ENCODE peak calls at places on chromosome 1, in four cellular contexts. J, A, F and T are unnamed samples.

GRCh38 chr1:225998560-225999226 is 450 bp downstream of the SDE2 start:
- DNase-seq in F (no peak), J (no peak), A (no peak), T (no peak)

GRCh38 chr1:232880354-232880753 is 70.1 kb upstream of the NTPCR start:
- DNase-seq in J (peak), F (peak), A (peak), T (no peak)

GRCh38 chr1:16244650-16245285 is 7.8 kb upstream of the CPLANE2 start:
- DNase-seq in F (no peak), A (no peak), J (no peak), T (no peak)

GRCh38 chr1:98410082-98410481 is 251.4 kb upstream of the SNX7 start:
- DNase-seq in F (no peak), A (no peak), J (no peak), T (no peak)

GRCh38 chr1:154567386-154568164 is at the start of gene CHRNB2:
- DNase-seq in A (no peak), J (peak), F (peak), T (no peak)

GRCh38 chr1:182054698-182055326 is 6.7 kb downstream of the ZNF648 start:
- DNase-seq in F (peak), J (peak), A (peak), T (no peak)

GRCh38 chr1:152109231-152109997 is 5.8 kb downstream of the TCHH start:
- DNase-seq in A (no peak), J (no peak), F (no peak), T (no peak)

GRCh38 chr1:67339623-67340343 is 32.1 kb downstream of the IL12RB2 start:
- DNase-seq in J (no peak), F (no peak), A (no peak), T (peak)

GRCh38 chr1:21839337-21840037 is 27.4 kb downstream of the LDLRAD2 start:
- DNase-seq in J (no peak), F (no peak), A (no peak), T (no peak)

GRCh38 chr1:68339505-68339904 is 107.2 kb upstream of the WLS start:
- DNase-seq in A (no peak), F (no peak), J (no peak), T (no peak)

GRCh38 chr1:41240806-41241747 is 1.0 kb downstream of the SCMH1 start:
- DNase-seq in F (peak), A (no peak), J (peak), T (peak)

GRCh38 chr1:55958498-55958897 is 620.9 kb downstream of the PLPP3 start:
- DNase-seq in F (no peak), A (no peak), J (no peak), T (no peak)

DNA sequence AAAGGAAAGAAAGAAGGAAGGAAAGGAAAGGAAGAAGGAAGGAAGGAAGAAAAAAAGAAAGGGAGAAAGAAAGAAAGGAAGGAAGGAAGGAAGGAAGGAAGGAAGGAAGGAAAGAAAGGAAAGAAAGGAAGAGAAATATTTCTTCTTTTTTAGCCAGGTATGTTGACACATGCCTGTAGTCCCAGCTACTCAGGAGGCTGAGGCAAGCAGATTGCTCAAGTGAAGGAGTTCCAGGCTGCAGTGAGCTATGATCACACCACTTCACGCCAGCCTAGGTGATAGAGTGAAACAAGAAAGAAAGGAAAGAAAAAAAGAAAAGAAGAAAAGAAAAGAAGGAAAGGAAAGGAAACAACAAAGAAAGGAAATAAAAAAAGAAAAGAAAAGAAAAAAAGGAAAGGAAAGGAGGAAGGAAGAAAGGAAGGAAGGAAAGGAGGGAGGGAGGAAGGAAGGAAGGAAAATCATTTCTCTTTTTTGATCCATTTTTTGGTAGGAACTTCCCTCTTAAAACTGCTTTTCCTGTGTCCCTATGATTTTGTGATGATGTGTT is 5.8 kb upstream of the ZMYM1 start:
- DNase-seq in A (no peak), J (no peak), F (no peak), T (no peak)
- H2AFZ ChIP-seq in A (no peak), J (no peak), F (no peak), T (no peak)

GRCh38 chr1:159250817-159251216 is 46.1 kb downstream of the ACKR1 start:
- DNase-seq in F (no peak), A (no peak), J (no peak), T (no peak)
- TF ChIP-seq CTCF in F (no peak), A (no peak), J (no peak), T (no peak)

DNA sequence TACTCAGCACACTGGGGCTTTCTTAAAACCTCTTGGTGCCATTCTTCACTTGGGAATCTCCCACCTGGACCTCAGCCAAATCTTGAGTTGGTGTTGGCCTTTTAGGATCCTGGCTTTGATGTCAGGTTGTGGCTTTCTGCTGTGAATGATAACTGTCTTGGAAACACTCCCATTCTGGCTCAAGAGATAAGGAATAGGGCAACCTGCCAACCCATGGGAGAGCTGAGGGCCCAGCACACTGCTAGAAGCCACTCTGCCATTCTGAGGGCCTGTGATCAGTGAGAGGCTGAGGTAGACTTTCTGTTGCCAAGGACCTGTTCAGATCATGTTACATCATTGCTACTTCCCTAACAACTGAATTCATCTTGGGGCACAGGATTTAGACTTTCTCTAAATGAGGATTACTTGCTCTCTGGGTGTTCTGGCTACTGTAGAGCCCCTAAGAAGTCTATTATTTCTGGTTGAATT is 45.8 kb downstream of the TTC39A start:
- DNase-seq in F (no peak), A (peak), J (peak), T (no peak)
- H3K4me2 ChIP-seq in F (no peak), A (no peak), J (peak), T (no peak)

DNA sequence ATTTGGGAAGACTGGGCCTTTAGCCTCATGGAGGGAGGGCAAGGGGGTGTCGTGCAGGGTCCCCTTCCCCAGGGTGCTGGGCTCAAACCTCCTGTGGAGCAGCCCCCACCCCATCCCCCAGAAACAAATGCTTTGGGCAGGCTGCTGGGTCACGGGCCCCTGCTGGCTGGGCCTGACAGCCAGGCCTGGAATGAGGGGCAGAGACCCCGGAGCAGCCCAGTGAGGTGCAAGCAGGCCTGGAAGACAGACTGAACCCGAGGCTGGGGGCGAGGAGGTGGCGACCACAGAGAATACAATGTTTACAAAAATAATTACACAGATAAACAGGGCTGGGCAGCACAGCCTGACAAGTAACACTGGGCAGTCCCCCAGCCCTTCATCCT is 5.3 kb downstream of the CCDC24 start:
- DNase-seq in F (no peak), A (no peak), J (no peak), T (no peak)
- H2AFZ ChIP-seq in F (no peak), A (no peak), J (no peak), T (no peak)

DNA sequence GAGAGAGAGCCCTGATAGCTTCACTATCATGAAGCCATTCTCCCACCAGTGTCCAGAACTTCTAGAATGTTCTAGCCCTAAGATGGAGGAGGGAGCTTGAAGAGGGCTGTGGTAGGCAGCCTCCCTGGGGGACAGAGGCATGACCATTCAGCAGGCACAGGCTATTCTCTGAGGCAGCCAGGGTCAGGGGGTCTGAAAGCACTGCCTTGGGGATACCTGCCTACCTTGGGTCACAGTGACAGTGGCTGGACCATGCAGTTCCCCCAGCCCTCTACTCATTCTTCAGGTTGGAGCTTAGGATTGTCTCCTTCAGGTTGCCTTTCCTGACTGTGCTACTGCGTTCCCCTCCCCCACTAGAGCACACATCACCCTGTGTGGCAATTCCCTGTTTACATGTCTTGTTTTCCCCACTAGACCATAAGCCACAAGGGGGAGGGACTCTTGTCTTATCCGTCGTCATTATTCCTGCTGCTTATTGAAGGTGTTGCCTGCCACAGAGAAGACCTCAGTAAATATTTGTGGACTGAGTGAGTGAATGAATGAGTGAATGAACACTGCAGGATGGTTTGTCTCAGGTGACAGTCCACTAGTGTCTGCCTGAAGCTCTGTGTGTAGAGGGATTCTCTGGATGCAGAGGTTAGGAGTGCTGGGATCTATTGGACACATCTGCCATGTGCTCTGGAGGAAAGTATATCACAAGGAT is 5.2 kb downstream of the ZDHHC18 start:
- DNase-seq in J (no peak), F (no peak), A (no peak), T (no peak)
- TF ChIP-seq CTCF in J (no peak), F (no peak), A (no peak), T (no peak)

DNA sequence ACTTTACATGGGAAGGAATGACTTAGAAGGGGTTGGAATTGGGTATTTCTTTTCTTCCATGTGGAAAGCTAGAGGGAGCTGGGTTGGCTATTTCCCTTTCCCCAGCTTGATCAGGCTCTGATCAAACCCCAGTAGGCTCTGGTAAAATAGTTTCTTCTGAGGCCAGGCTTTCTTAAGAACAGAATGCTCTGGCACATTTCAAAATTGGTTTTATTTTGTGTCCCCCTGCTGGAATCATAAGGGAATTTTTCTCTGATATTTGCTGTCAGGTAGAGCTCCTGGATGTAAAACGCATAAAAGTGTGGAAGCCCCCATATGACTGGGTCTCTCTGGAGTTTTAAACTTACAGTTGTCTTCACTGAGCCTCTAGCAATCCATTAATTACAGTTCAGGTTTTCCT is 17.1 kb upstream of the APOBEC4 start:
- DNase-seq in J (no peak), A (no peak), F (no peak), T (no peak)
- H3K4me2 ChIP-seq in J (no peak), A (no peak), F (no peak), T (no peak)

GRCh38 chr1:183262628-183263220 is 76.7 kb downstream of the LAMC2 start:
- DNase-seq in F (no peak), A (no peak), J (no peak), T (no peak)
- H2AFZ ChIP-seq in F (no peak), A (no peak), J (no peak), T (no peak)

GRCh38 chr1:53949023-53949611 is 3.0 kb downstream of the LRRC42 start:
- DNase-seq in J (peak), A (no peak), F (peak), T (no peak)
- TF ChIP-seq CTCF in J (peak), A (peak), F (peak), T (peak)

GRCh38 chr1:81584398-81584797 is 216.3 kb upstream of the ADGRL2 start:
- DNase-seq in F (no peak), A (no peak), J (no peak), T (no peak)

GRCh38 chr1:81590171-81590570 is 210.6 kb upstream of the ADGRL2 start:
- DNase-seq in F (no peak), A (no peak), J (no peak), T (no peak)

GRCh38 chr1:81585371-81585770 is 215.4 kb upstream of the ADGRL2 start:
- DNase-seq in F (no peak), J (no peak), A (no peak), T (no peak)

GRCh38 chr1:81592263-81592662 is 208.5 kb upstream of the ADGRL2 start:
- DNase-seq in F (no peak), J (no peak), A (no peak), T (no peak)

DNA sequence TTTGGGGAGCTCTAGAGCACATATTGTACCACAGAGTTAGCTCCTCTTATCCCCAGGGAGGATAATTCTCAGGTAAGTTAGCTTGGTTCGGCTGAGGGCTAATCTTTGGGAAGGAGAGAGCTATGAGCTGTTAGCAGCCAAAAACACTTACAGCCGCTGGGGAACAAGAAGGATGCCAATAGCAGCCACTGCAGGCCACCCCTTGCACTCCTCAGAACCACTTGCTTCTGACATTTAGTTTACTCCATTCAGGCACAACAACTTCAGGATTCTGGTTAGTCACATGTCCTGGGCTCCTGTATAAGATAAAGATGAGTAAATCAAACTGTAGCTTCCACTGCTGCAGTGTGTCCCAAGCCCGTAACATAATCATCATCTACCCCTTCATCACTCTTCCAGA is 212.6 kb upstream of the ADGRL2 start:
- DNase-seq in J (no peak), F (no peak), A (no peak), T (no peak)
- H3K4me2 ChIP-seq in J (no peak), F (no peak), A (no peak), T (no peak)

GRCh38 chr1:202268817-202269216 is 72.9 kb downstream of the UBE2T start:
- DNase-seq in A (no peak), F (no peak), J (no peak), T (no peak)

GRCh38 chr1:202266061-202266765 is 72.6 kb downstream of the LGR6 start:
- DNase-seq in F (no peak), A (no peak), J (no peak), T (no peak)

GRCh38 chr1:202268032-202268431 is 73.7 kb downstream of the UBE2T start:
- DNase-seq in F (no peak), J (no peak), A (no peak), T (no peak)

GRCh38 chr1:202263628-202264027 is 70.0 kb downstream of the LGR6 start:
- DNase-seq in J (no peak), F (no peak), A (no peak), T (no peak)

DNA sequence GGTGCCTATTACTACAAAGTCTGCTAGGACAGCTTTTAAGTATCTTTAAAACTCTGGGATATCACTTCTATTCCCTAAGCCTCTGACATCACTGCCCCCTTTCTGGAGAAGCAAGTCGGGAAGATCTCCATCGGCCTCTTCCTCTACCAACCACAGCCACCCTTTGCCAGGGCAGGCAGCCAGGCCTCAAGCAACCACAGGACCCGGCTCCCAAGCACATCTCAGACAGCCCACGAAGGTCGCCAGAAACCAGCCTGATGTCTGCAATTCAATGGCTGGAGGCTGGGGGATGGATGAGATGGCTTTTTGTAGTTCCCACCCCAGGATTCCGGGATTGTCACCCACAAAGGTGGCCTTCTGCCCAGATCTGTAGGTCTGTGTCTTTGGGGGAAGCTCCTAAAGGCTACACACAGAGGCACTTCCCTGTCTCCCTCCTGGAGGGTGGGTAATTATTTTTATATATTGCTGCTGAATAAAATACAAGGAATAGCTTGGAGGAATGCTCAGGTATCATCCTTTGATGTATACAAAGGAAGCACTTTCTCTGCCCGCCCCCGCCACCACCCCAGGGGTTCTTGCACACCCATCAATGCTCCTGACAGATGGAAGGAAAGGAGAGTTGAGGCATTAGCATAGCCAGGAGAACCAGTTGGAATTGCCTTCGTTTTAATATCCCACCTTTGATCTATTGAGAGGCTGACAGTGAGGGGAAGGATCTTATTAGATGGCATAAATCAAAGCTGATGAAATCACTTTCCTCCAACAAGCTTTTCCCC is 70.9 kb downstream of the LGR6 start:
- DNase-seq in A (no peak), F (no peak), J (no peak), T (no peak)
- H2AFZ ChIP-seq in A (no peak), F (no peak), J (no peak), T (no peak)